ENCODE peak calls at places on chromosome 16, in ten cellular contexts. U is A673, E is endothelial cell of umbilical vein, H is HFFc6, P is epithelial cell of proximal tubule, J is ovary, Y is epithelial cell of esophagus, W is astrocyte, M is RWPE1, V is fibroblast of villous mesenchyme. T is an unnamed sample.
A peak's percentile ranks its signal among the peaks of the same experiment; 100 is the strongest.

GRCh38 chr16:15726715-15727114 is 76.7 kb downstream of the NDE1 start:
- DNase-seq in W (no peak), E (no peak), U (no peak), H (no peak), V (no peak), J (no peak), M (no peak), Y (no peak), P (no peak), T (no peak)

GRCh38 chr16:27253526-27253930 is 15.0 kb downstream of the NSMCE1 start:
- DNase-seq in Y (peak; percentile 81), H (peak; percentile 84), W (peak; percentile 87), P (peak; percentile 73), M (peak; percentile 82), V (peak; percentile 88), U (peak; percentile 49), E (peak; percentile 83), J (no peak), T (no peak)

GRCh38 chr16:21284414-21284813 is 6.3 kb upstream of the CRYM start:
- DNase-seq in W (no peak), U (no peak), M (no peak), E (no peak), V (no peak), Y (no peak), H (no peak), J (no peak), P (no peak), T (no peak)

GRCh38 chr16:66511615-66512500 is 38.1 kb downstream of the TK2 start:
- DNase-seq in E (peak; percentile 70), H (peak; percentile 72), W (peak; percentile 80), U (no peak), J (peak; percentile 51), V (peak; percentile 65), M (peak; percentile 77), Y (peak; percentile 91), P (peak; percentile 97), T (peak; percentile 91)

GRCh38 chr16:69234460-69234859 is 47.5 kb downstream of the SNTB2 start:
- DNase-seq in P (no peak), M (no peak), Y (no peak), H (no peak), U (no peak), E (no peak), W (no peak), V (peak; percentile 38), J (no peak), T (no peak)

GRCh38 chr16:1923299-1924034 is 5.3 kb upstream of the HS3ST6 start:
- DNase-seq in E (peak; percentile 32), M (peak; percentile 60), W (no peak), V (peak; percentile 76), U (peak; percentile 85), P (no peak), Y (peak; percentile 38), H (no peak), J (no peak), T (no peak)

GRCh38 chr16:57175896-57176295 is 9.9 kb downstream of the PSME3IP1 start:
- DNase-seq in M (no peak), V (no peak), P (no peak), E (no peak), H (no peak), W (peak; percentile 64), U (no peak), J (no peak), Y (no peak), T (no peak)

GRCh38 chr16:4661661-4662060 is 31.7 kb upstream of the NUDT16L1 start:
- DNase-seq in Y (no peak), P (no peak), E (no peak), V (no peak), W (peak; percentile 38), U (no peak), M (no peak), H (no peak), J (no peak), T (no peak)

GRCh38 chr16:70649300-70649699 is 2.9 kb downstream of the IL34 start:
- DNase-seq in M (no peak), V (no peak), J (no peak), E (no peak), H (no peak), Y (no peak), W (no peak), P (no peak), U (no peak), T (no peak)

GRCh38 chr16:89815639-89816348 is 653 bp downstream of the FANCA start:
- DNase-seq in J (no peak), U (no peak), E (no peak), H (no peak), W (no peak), M (peak; percentile 23), Y (no peak), P (no peak), V (peak; percentile 13), T (no peak)

GRCh38 chr16:46842192-46842895 is 11.4 kb upstream of the C16orf87 start:
- DNase-seq in E (no peak), J (no peak), U (no peak), W (no peak), Y (no peak), M (no peak), H (no peak), P (no peak), V (no peak), T (no peak)

GRCh38 chr16:46845952-46846351 is 15.0 kb upstream of the C16orf87 start:
- DNase-seq in P (no peak), V (no peak), H (no peak), J (no peak), W (no peak), U (no peak), Y (no peak), E (no peak), M (no peak), T (no peak)

GRCh38 chr16:46839986-46840443 is 9.0 kb upstream of the C16orf87 start:
- DNase-seq in V (no peak), H (no peak), P (no peak), U (no peak), J (no peak), M (no peak), W (no peak), E (no peak), Y (no peak), T (no peak)

GRCh38 chr16:46844771-46845170 is 13.8 kb upstream of the C16orf87 start:
- DNase-seq in W (peak; percentile 52), H (peak; percentile 53), Y (no peak), P (no peak), U (no peak), E (no peak), V (peak; percentile 72), J (no peak), M (no peak), T (no peak)

DNA sequence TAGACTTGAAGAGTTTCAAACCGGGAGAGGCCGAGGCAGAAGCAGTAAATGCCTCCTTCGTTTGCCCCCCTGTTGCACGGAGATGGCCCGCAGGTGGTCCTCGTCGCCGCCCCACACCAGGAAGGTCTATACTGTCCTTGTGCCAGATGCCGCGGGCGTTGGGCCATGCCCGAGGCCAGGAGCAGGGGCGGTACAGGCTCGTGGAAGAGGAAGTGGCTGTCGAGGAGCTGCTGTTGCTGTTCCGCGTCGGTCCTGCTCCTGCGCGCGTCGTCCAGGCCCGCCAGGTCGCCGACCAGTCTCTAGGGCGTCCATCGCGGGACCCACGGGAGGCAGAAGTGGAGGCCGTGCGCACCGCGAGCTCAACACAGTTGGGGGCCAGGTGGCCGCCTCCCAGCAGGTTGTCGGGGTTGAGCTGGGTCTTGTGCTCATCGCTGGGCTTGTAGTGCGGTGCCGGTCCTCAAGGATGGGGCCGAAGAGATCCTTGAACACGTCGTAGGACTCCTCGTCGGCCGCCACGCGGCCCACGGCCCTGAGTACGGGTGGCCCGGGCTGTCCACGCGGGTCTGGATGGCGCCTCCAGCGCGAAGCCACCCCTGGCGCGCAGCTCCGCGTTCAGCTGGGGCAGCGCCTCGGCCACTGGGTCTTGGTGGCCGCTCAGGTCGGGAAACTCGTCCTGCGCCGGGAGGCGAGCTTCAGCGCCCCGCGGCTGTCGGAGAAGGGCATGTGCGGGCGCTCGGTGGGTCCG is 13.1 kb upstream of the C16orf87 start:
- DNase-seq in U (no peak), M (no peak), Y (no peak), E (no peak), H (no peak), W (no peak), J (no peak), V (no peak), P (no peak), T (no peak)
- TF ChIP-seq CTCF in U (no peak), M (no peak), Y (no peak), E (no peak), H (no peak), W (no peak), J (no peak), V (no peak), P (no peak), T (no peak)

DNA sequence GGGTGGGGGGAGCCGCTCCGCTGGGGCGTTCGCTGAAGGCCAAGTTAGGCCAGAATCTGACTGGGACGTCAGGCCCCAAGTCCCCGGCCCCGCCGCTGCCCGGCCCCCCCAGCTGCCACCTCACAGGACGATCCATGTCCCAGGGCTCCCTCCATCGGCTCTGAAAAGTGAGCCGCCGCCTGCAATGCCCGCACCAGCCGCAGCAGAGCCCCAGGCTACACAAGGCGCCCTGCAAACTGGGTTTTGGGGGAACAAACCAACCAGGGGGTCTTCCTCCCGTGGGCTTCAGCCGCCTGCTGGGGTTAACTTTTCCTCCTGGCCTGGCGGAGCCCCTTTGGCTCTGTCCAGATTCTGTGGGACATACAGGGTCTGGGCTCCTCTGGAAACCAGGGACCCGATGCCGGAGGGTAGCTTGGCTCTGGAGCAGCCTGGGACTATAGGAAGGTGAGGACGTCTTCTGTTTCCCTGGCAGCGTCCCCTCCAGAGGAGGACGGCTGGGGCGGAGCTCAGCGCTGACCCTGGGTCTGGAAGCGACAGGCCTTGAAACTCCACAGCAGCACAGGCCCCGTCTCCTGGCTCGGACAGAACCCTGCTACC is 835 bp downstream of the NME4 start:
- DNase-seq in P (no peak), M (peak; percentile 56), V (peak; percentile 76), Y (peak; percentile 63), U (peak; percentile 83), J (peak; percentile 66), E (peak; percentile 49), W (peak; percentile 30), H (peak; percentile 87), T (no peak)
- TF ChIP-seq CTCF in P (peak; percentile 25), M (peak; percentile 39), V (peak; percentile 47), Y (peak; percentile 48), U (peak; percentile 40), J (no peak), E (peak; percentile 15), W (no peak), H (peak; percentile 63), T (peak; percentile 48)

GRCh38 chr16:47938272-47938671 is 217.5 kb downstream of the ABCC12 start:
- DNase-seq in V (no peak), W (no peak), Y (no peak), U (no peak), H (no peak), M (no peak), P (no peak), E (no peak), J (no peak), T (no peak)
- TF ChIP-seq CTCF in V (no peak), W (no peak), Y (no peak), U (no peak), H (no peak), M (no peak), P (no peak), E (no peak), J (no peak), T (no peak)

DNA sequence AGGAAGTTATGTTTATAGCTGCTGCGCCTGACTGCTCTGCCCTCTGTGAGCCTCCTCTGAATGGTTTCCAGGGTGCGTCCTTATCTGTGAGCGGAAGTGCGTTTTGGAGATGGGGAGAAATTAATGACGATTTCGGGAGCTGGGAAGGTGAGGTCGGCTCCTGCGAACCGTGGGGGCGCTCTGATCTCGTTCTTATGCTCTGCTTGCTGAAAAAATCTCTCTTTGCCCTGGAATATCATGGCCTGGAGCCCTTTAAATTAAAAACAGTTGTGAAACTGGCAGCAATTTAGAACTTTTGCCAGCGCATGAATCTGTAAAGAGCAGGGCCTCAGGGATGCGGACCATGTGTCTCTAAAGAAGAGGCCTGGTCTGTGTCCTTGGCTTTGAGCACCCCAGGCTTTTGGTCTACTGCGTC is 135.8 kb upstream of the ZFHX3 start:
- DNase-seq in V (peak; percentile 60), W (no peak), M (no peak), Y (no peak), H (no peak), E (no peak), U (no peak), P (no peak), J (peak; percentile 28), T (no peak)
- TF ChIP-seq CTCF in V (peak; percentile 6), W (no peak), M (no peak), Y (no peak), H (peak; percentile 28), E (no peak), U (no peak), P (no peak), J (no peak), T (no peak)

T was measured in foreskin keratinocyte.